ENCODE peak calls at places on chromosomes 1 and 21, in five cellular contexts. W is pons, H is CD14-positive monocyte, L is NCI-H510A treated with DMSO at 0.1 percent for 48 hours, G is Ammon's horn. D is an unnamed sample.

GRCh38 chr1:64766385-64766784 is 21.5 kb downstream of the RAVER2 start:
- DNase-seq in G (no peak), L (peak; percentile 85), H (no peak), W (no peak), D (no peak)

GRCh38 chr21:46161800-46162592 is 6.6 kb upstream of the FTCD start:
- DNase-seq in W (no peak), H (no peak), L (no peak), G (no peak), D (no peak)

GRCh38 chr1:33045814-33046213 is 9.1 kb upstream of the AK2 start:
- DNase-seq in W (no peak), L (peak; percentile 88), H (peak; percentile 59), G (no peak), D (no peak)

GRCh38 chr1:94621802-94622201 is 80.2 kb upstream of the F3 start:
- DNase-seq in G (no peak), W (no peak), L (no peak), H (no peak), D (no peak)

GRCh38 chr1:11175461-11175860 is 13.7 kb upstream of the ANGPTL7 start:
- DNase-seq in L (no peak), H (no peak), G (no peak), W (no peak), D (no peak)

GRCh38 chr1:205594846-205595245 is 37.0 kb downstream of the ELK4 start:
- DNase-seq in L (no peak), W (no peak), H (no peak), G (no peak), D (no peak)

GRCh38 chr1:26350701-26351590 is 3.0 kb downstream of the CRYBG2 start:
- DNase-seq in W (no peak), G (no peak), L (no peak), H (no peak), D (no peak)

GRCh38 chr1:71072273-71072672 is 8.6 kb downstream of the ZRANB2 start:
- DNase-seq in W (no peak), L (no peak), G (no peak), H (no peak), D (no peak)

GRCh38 chr21:25360593-25360992 is 246.7 kb downstream of the MRPL39 start:
- DNase-seq in H (no peak), L (no peak), W (no peak), G (no peak), D (no peak)

GRCh38 chr21:45451771-45452182 is 46.8 kb downstream of the COL18A1 start:
- DNase-seq in L (no peak), G (no peak), W (no peak), H (no peak), D (no peak)

GRCh38 chr1:56811331-56811730 is 7.9 kb downstream of the FYB2 start:
- DNase-seq in H (no peak), W (no peak), L (no peak), G (no peak), D (no peak)

GRCh38 chr1:114509596-114510234 is 1.3 kb downstream of the TRIM33 start:
- DNase-seq in W (no peak), G (no peak), H (no peak), L (no peak), D (no peak)

GRCh38 chr1:63621698-63622097 is 28.5 kb downstream of the PGM1 start:
- DNase-seq in W (peak; percentile 22), G (peak; percentile 70), H (no peak), L (no peak), D (peak; percentile 47)

GRCh38 chr1:108646661-108647269 is 14.1 kb downstream of the HENMT1 start:
- DNase-seq in L (peak; percentile 15), W (peak; percentile 90), H (peak; percentile 89), G (peak; percentile 81), D (peak; percentile 47)

GRCh38 chr1:67257173-67257535 is 50.5 kb upstream of the IL12RB2 start:
- DNase-seq in W (no peak), L (no peak), H (no peak), G (no peak), D (no peak)

GRCh38 chr1:42981871-42982270 is 23.2 kb upstream of the SLC2A1 start:
- DNase-seq in L (no peak), W (no peak), H (no peak), G (no peak), D (no peak)

GRCh38 chr1:7680791-7681165 is 90.3 kb upstream of the VAMP3 start:
- DNase-seq in W (peak; percentile 20), G (peak; percentile 31), H (no peak), L (peak; percentile 88), D (peak; percentile 52)

GRCh38 chr1:10446790-10447422 is 2.9 kb upstream of the CORT start:
- DNase-seq in L (no peak), G (no peak), W (no peak), H (no peak), D (no peak)